ENCODE peak calls at places on chromosomes 6 and 20, in four cellular contexts. U is OCI-LY7, W is HepG2, F is small intestine. Z is an unnamed sample. For H3K4me1, the result is how much of the 10 kb centered on the place peaks cover.

GRCh38 chr20:2814076-2814475 is 711 bp upstream of the C20orf141 start:
- DNase-seq in F (no peak), U (no peak), W (no peak), Z (no peak)

GRCh38 chr6:88302769-88303230 is 136.7 kb upstream of the CNR1 start:
- DNase-seq in W (no peak), F (no peak), U (no peak), Z (no peak)

GRCh38 chr20:53805895-53806384 is 212.3 kb upstream of the ZNF217 start:
- DNase-seq in F (no peak), U (no peak), W (no peak), Z (no peak)

GRCh38 chr6:42710316-42710715 is 12.1 kb downstream of the PRPH2 start:
- DNase-seq in F (no peak), W (no peak), U (no peak), Z (peak)

GRCh38 chr6:14975124-14975815 is 270.6 kb upstream of the JARID2 start:
- DNase-seq in U (peak), W (no peak), F (peak), Z (no peak)

GRCh38 chr6:124226396-124226795 is 422.7 kb downstream of the NKAIN2 start:
- DNase-seq in F (no peak), U (no peak), W (no peak), Z (no peak)

GRCh38 chr6:87180105-87180504 is 24.7 kb downstream of the ZNF292 start:
- DNase-seq in F (no peak), U (no peak), W (no peak), Z (no peak)

GRCh38 chr6:25352265-25352664 is 73.1 kb downstream of the CARMIL1 start:
- DNase-seq in U (no peak), F (peak), W (no peak), Z (no peak)

GRCh38 chr6:34360556-34360955 is 31.9 kb downstream of the NUDT3 start:
- DNase-seq in U (no peak), F (no peak), W (no peak), Z (no peak)

GRCh38 chr6:123402052-123402451 is 234.7 kb downstream of the TRDN start:
- DNase-seq in F (no peak), W (no peak), U (peak), Z (no peak)

GRCh38 chr6:150299873-150300485 is 68.8 kb upstream of the IYD start:
- DNase-seq in W (no peak), F (no peak), U (no peak), Z (no peak)

GRCh38 chr20:58645277-58645968 is 5.7 kb upstream of the STX16 start:
- DNase-seq in F (no peak), U (no peak), W (peak), Z (no peak)

GRCh38 chr20:2195614-2196013 is 94.0 kb downstream of the STK35 start:
- DNase-seq in U (no peak), F (no peak), W (no peak), Z (no peak)

GRCh38 chr6:147421903-147422302 is 86.6 kb upstream of the SAMD5 start:
- DNase-seq in W (no peak), U (no peak), F (no peak), Z (no peak)

GRCh38 chr6:45576648-45577624 is 199.2 kb upstream of the SUPT3H start:
- DNase-seq in U (no peak), W (no peak), F (no peak), Z (no peak)

GRCh38 chr6:113847435-113847834 is 9.7 kb upstream of the MARCKS start:
- DNase-seq in U (no peak), F (no peak), W (no peak), Z (no peak)

GRCh38 chr6:55636406-55637102 is 57.6 kb upstream of the HMGCLL1 start:
- DNase-seq in U (no peak), F (no peak), W (no peak), Z (peak)

GRCh38 chr20:38840053-38840893 is 34.8 kb downstream of the PPP1R16B start:
- DNase-seq in F (no peak), U (no peak), W (no peak), Z (no peak)
- H3K4me1 ChIP-seq in F (under half), U (half or more), W (under half), Z (under half)

GRCh38 chr6:53336070-53336469 is 12.7 kb downstream of the ELOVL5 start:
- DNase-seq in U (no peak), W (no peak), F (no peak), Z (no peak)

GRCh38 chr6:53335224-53335994 is 13.3 kb downstream of the ELOVL5 start:
- DNase-seq in U (peak), F (peak), W (no peak), Z (no peak)

GRCh38 chr6:53339424-53339823 is 9.3 kb downstream of the ELOVL5 start:
- DNase-seq in W (no peak), F (no peak), U (no peak), Z (no peak)

GRCh38 chr6:53340536-53340935 is 8.2 kb downstream of the ELOVL5 start:
- DNase-seq in U (no peak), F (no peak), W (no peak), Z (no peak)

GRCh38 chr6:53338304-53338703 is 10.4 kb downstream of the ELOVL5 start:
- DNase-seq in F (peak), W (no peak), U (no peak), Z (no peak)
- H3K4me1 ChIP-seq in F (under half), W (under half), U (half or more), Z (under half)

DNA sequence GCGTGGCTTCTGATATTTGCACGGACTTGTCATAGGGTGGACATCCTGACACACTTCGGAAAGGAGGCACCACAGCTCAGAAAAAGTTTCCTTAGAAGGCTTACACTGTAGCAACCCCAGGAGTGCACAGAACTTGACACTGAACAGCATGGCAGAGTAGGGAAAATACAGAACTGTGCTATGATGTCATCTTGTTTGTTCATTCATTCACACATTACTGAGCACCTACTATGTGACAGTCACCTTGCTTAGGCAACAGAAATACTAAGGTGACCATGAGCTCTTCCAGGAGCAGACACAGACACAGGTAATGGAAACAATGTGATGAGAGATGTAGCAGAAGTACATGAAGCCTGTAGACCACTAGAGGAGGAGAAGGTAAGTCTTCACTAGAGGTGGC is 2.5 kb upstream of the PIGT start:
- DNase-seq in U (no peak), F (no peak), W (no peak), Z (no peak)
- H3K4me1 ChIP-seq in U (under half), F (under half), W (under half), Z (under half)

GRCh38 chr6:27863962-27864905 is 48.0 kb downstream of the OR2B2 start:
- DNase-seq in U (peak), F (peak), W (no peak), Z (no peak)
- H3K4me1 ChIP-seq in U (half or more), F (under half), W (under half), Z (under half)

GRCh38 chr20:57287901-57288300 is 21.5 kb upstream of the BMP7 start:
- DNase-seq in F (no peak), W (no peak), U (no peak), Z (no peak)
- H3K4me1 ChIP-seq in F (under half), W (under half), U (half or more), Z (under half)

GRCh38 chr6:130932956-130933355 is 105.8 kb downstream of the SMLR1 start:
- DNase-seq in U (no peak), F (no peak), W (no peak), Z (no peak)

GRCh38 chr6:130931683-130932082 is 104.5 kb downstream of the SMLR1 start:
- DNase-seq in U (no peak), W (no peak), F (no peak), Z (no peak)

GRCh38 chr6:130932438-130932837 is 105.2 kb downstream of the SMLR1 start:
- DNase-seq in U (no peak), F (no peak), W (no peak), Z (no peak)

GRCh38 chr6:130934848-130935585 is 107.8 kb downstream of the SMLR1 start:
- DNase-seq in U (no peak), F (no peak), W (peak), Z (no peak)

DNA sequence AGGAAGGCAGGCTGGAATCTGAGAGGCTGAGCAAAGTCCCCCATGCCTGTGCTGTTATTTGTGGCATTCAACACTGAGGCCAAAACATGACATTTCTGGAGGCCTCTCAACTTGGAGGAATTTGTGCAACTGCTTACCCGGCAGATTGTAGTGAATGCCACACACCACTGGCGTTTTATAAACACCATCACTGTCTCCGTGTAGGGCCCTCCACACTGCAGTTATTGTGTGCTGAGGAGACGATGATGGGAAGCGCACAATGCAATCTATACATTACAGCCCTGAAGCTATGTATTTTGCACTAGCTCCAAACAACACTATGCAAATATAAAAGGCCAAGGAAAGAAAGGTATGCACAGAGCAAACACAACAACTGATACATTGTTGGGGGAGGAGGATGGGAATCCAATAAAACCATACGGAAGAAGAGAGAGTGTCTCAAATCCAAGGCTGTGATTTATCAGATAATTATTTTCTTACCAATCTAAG is 106.5 kb downstream of the SMLR1 start:
- DNase-seq in W (peak), F (no peak), U (no peak), Z (peak)
- H3K4me1 ChIP-seq in W (half or more), F (under half), U (under half), Z (half or more)

DNA sequence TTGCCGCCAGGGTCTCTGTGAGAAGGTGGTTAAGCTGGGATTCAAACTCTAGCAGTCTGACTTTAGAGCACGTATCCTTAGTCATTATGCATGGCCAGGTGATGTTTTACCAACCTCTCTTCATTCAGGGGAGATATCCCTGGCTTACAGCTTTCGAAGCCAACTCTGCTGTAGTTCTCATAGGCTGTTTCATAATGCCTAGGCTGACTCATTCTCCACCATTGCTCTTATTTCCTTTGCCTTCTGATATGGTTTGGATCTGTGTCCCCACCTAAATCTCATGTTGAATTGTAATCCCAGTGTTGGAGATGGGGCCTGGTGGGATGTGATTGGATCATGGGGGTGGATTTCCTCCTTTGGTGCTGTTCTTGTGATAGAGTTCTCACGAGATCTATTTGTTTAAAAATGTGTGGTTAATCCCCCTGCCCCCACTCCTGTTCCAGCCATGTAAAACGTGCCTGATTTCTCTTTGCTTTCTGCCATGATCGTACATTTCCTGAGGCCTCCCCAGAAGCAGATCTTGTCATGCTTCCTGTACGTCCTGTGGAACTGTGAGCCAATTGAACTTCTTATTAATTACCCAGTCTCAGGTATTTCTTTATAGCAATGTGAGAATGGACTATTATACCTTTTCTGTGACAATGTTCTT is 94.6 kb upstream of the MAN1A1 start:
- DNase-seq in U (peak), F (no peak), W (no peak), Z (no peak)
- H3K4me1 ChIP-seq in U (half or more), F (under half), W (under half), Z (under half)

DNA sequence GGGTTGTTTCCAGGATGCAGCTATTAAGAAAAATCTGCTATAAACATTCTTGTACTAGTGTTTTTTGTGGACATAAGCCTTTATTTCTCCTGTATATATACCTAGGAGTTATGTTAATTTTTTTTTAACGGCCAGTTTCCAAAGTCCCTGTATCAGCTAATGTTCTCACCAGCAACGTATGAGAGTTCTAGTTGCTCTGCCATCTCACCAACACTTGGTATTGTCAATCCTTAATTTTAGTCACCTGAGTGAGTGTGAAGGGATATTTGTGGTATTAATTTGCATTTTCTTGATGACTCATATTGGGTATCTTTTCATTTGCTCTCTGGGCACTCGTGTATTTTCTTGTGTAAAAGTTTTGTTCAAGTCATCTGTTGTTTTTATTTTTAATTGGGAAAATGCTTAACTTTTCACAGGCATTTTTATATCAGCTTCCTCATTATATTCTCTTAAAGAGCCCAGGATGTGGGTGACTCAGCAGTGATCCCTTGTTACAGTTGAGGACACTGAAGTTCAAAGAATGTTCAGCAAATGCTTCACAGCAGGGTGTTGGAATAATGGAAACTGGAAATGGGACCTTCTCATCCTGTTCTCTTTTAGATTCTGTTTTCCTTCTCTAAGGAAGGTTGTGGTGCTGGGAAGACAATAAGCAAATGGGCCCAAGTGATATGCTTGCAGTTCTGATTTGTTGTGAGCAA is 211.7 kb upstream of the PRND start:
- DNase-seq in F (no peak), U (no peak), W (no peak), Z (no peak)
- H3K4me1 ChIP-seq in F (under half), U (under half), W (under half), Z (under half)

Z was measured in hepatocyte.